ENCODE peak calls at places on chromosomes 7 and 10, in six cellular contexts. A, U, B, F, X and S are unnamed samples.

GRCh38 chr7:132739271-132739955 is 163.1 kb upstream of the PLXNA4 start:
- DNase-seq in A (peak; percentile 38), U (peak; percentile 56), B (peak; percentile 99), F (no peak), X (no peak), S (no peak)

GRCh38 chr7:25495342-25495855 is 267.1 kb upstream of the NPVF start:
- DNase-seq in A (no peak), U (no peak), B (no peak), F (no peak), X (no peak), S (no peak)

GRCh38 chr10:60380781-60381180 is 8.9 kb downstream of the ANK3 start:
- DNase-seq in A (no peak), U (no peak), B (no peak), F (no peak), X (no peak), S (no peak)

GRCh38 chr10:123614888-123615287 is 51.3 kb upstream of the GPR26 start:
- DNase-seq in A (peak; percentile 49), U (peak; percentile 76), B (peak; percentile 16), F (peak; percentile 88), X (peak; percentile 59), S (no peak)

GRCh38 chr7:132501956-132502355 is 74.3 kb downstream of the PLXNA4 start:
- DNase-seq in A (no peak), U (no peak), B (peak; percentile 39), F (no peak), X (no peak), S (no peak)

GRCh38 chr7:32150039-32150438 is 79.8 kb upstream of the PDE1C start:
- DNase-seq in A (no peak), U (no peak), B (no peak), F (no peak), X (no peak), S (no peak)

GRCh38 chr7:100089458-100090201 is 861 bp downstream of the COPS6 start:
- DNase-seq in A (no peak), U (no peak), B (peak; percentile 41), F (no peak), X (no peak), S (no peak)

GRCh38 chr7:2948794-2949193 is 94.9 kb downstream of the CARD11 start:
- DNase-seq in A (no peak), U (no peak), B (no peak), F (no peak), X (no peak), S (no peak)

GRCh38 chr10:348456-348855 is 213.2 kb downstream of the ZMYND11 start:
- DNase-seq in A (no peak), U (no peak), B (no peak), F (no peak), X (no peak), S (no peak)

GRCh38 chr10:71622656-71623055 is 96.9 kb downstream of the C10orf105 start:
- DNase-seq in A (no peak), U (no peak), B (no peak), F (no peak), X (no peak), S (no peak)

GRCh38 chr10:76318171-76318570 is 886.7 kb downstream of the LRMDA start:
- DNase-seq in A (no peak), U (no peak), B (no peak), F (no peak), X (no peak), S (no peak)

GRCh38 chr10:132470306-132471124 is 67.1 kb upstream of the INPP5A start:
- DNase-seq in A (no peak), U (no peak), B (peak; percentile 52), F (no peak), X (peak; percentile 62), S (no peak)

GRCh38 chr10:77605466-77605865 is 32.1 kb downstream of the KCNMA1 start:
- DNase-seq in A (no peak), U (no peak), B (no peak), F (no peak), X (no peak), S (no peak)

GRCh38 chr10:69360485-69361302 is 56.0 kb downstream of the TACR2 start:
- DNase-seq in A (peak; percentile 80), U (peak; percentile 46), B (peak; percentile 94), F (no peak), X (peak; percentile 85), S (peak; percentile 73)

GRCh38 chr10:30357075-30357801 is 8.2 kb upstream of the MTPAP start:
- DNase-seq in A (no peak), U (no peak), B (no peak), F (peak; percentile 81), X (no peak), S (no peak)

GRCh38 chr10:3978174-3978573 is 193.2 kb upstream of the KLF6 start:
- DNase-seq in A (no peak), U (no peak), B (peak; percentile 79), F (no peak), X (no peak), S (no peak)

GRCh38 chr10:121952226-121952625 is 22.8 kb downstream of the NSMCE4A start:
- DNase-seq in A (no peak), U (no peak), B (peak; percentile 84), F (no peak), X (no peak), S (no peak)

GRCh38 chr7:15396210-15397158 is 165.3 kb downstream of the AGMO start:
- DNase-seq in A (no peak), U (no peak), B (no peak), F (no peak), X (no peak), S (no peak)

GRCh38 chr7:2537981-2538851 is 17.1 kb downstream of the BRAT1 start:
- DNase-seq in A (peak; percentile 17), U (no peak), B (no peak), F (no peak), X (peak; percentile 41), S (peak; percentile 1)

GRCh38 chr10:80278480-80278879 is 11.0 kb downstream of the MAT1A start:
- DNase-seq in A (no peak), U (no peak), B (no peak), F (peak; percentile 70), X (no peak), S (no peak)

GRCh38 chr7:2799253-2799652 is 44.9 kb downstream of the GNA12 start:
- DNase-seq in A (no peak), U (no peak), B (no peak), F (no peak), X (no peak), S (no peak)

GRCh38 chr7:33909755-33910154 is 4.4 kb downstream of the BMPER start:
- DNase-seq in A (no peak), U (no peak), B (peak; percentile 86), F (no peak), X (no peak), S (no peak)

DNA sequence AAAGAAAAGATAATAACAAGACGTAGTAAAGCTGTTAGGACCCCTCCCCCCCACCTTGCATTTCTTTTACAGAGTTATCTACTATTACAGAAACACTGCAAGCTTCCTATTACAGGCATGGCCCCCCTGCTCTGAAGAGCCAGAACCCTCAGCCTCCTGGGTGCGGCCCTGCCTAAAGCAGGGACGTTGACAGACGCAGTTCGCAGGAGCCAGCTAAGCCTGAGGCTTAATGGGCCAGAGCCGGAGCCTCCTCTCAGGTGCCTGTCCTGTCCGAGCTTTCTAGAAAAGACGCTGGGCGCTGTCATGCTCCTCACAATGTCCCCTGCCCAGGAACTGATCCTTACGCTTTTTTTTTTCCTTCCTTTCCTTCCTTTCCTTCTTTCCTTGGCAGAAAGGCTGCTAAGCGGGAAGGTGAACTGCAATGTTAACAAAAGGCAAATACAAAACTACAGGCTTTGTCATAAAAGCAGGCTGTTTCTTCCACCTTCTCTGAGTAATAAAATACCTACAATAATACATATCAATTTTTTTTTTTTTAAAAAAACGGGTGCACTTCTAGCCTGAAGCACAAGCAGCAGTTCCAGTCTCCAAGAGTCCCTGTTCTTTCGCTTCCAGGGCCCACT is 11.4 kb downstream of the MNX1 start:
- DNase-seq in A (no peak), U (no peak), B (no peak), F (no peak), X (no peak), S (no peak)
- H3K4me3 ChIP-seq in A (peak overlapping the region; percentile 52), U (no peak overlapping the region), B (no peak overlapping the region), F (peak overlapping the region; percentile 48), X (peak overlapping the region; percentile 60), S (peak overlapping the region; percentile 71)

DNA sequence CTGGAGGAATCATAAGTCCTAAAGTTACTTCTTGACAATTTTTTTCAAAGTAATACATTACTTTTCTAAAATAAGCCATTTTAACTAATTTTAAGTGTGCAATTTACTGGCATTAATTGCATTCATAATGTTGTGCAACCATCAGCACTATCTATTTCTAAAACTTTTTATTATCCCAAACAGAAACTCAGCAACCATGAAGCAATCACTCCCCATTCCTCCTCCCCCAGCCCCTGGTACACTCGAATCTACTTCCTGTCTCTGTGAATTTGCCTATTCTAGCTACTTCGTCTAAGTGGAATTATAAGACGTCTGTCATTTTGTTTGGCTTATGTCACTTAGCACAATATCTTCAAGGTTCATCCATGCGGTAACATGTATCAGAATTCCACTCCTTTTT is 84.9 kb downstream of the MKX start:
- DNase-seq in A (no peak), U (no peak), B (no peak), F (no peak), X (no peak), S (no peak)
- H3K4me1 ChIP-seq in A (peaks cover 4% of the 10 kb centered on the region), U (no peaks in the 10 kb centered on the region), B (no peaks in the 10 kb centered on the region), F (no peaks in the 10 kb centered on the region), X (no peaks in the 10 kb centered on the region), S (no peaks in the 10 kb centered on the region)

DNA sequence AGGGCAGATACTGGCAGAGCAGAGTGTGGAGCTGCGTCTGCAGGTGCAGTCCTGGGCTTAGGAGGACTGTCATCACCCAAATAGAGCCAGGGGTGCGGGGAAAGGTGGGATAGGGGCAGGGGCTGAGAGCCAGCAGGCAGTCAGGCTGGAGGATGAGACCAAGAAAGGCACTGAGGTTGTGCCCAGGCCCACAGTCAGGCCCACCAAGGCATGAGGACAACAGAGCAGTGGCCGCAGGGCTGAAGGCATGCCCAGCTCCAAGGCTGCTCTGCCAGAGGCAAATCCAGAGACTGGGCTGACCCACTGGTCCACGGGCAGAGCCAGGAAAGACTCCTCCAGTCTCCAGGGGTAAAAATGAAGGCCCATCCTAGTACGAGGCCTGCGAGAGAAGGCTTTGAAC is 24.4 kb upstream of the GATAD1 start:
- DNase-seq in A (no peak), U (no peak), B (no peak), F (no peak), X (no peak), S (no peak)
- H3K4me3 ChIP-seq in A (no peak overlapping the region), U (no peak overlapping the region), B (no peak overlapping the region), F (no peak overlapping the region), X (no peak overlapping the region), S (no peak overlapping the region)

GRCh38 chr7:50834136-50834535 is 51.4 kb upstream of the GRB10 start:
- DNase-seq in A (no peak), U (no peak), B (no peak), F (no peak), X (no peak), S (no peak)

GRCh38 chr7:50832744-50833143 is 50.0 kb upstream of the GRB10 start:
- DNase-seq in A (no peak), U (no peak), B (peak; percentile 96), F (no peak), X (no peak), S (no peak)

GRCh38 chr7:50837965-50838364 is 55.3 kb upstream of the GRB10 start:
- DNase-seq in A (no peak), U (no peak), B (peak; percentile 93), F (no peak), X (no peak), S (no peak)

GRCh38 chr7:50834679-50835078 is 52.0 kb upstream of the GRB10 start:
- DNase-seq in A (no peak), U (no peak), B (no peak), F (no peak), X (no peak), S (no peak)

DNA sequence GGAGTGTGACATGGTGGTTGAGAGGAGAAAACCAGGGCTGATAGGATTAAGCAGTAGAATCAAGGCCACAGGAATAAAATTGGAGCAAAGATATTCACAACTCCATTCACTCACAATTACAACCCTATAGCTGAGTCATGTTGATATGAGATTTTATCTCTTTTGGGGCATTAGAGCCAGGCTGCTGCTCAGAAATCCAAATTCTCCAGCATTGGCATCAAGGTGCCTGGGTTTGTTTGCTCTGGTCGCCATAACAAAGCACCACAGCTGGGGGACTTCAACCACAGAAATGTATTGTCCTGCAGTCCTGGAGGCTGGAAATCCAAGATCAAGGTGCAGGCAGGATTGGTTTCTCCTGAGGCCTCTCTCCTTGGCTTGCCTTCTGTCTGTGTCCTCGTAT is 52.5 kb upstream of the GRB10 start:
- DNase-seq in A (no peak), U (no peak), B (peak; percentile 36), F (no peak), X (no peak), S (no peak)
- H3K4me1 ChIP-seq in A (peaks cover 4% of the 10 kb centered on the region), U (peaks cover 9% of the 10 kb centered on the region), B (peaks cover 15% of the 10 kb centered on the region), F (no peaks in the 10 kb centered on the region), X (no peaks in the 10 kb centered on the region), S (peaks cover 28% of the 10 kb centered on the region)